ENCODE peak calls at places on chromosome 11, in six cellular contexts. One of them, this sample, is unnamed.

GRCh38 chr11:67309661-67310061 is 6.3 kb downstream of the SSH3 start:
- DNase-seq in GM12891: no peak
- DNase-seq in HepG2: no peak
- DNase-seq in K562: no peak
- DNase-seq in GM12878: no peak
- DNase-seq in H1: no peak
- DNase-seq in this sample: no peak

GRCh38 chr11:617912-618682 is 2.3 kb upstream of the IRF7 start:
- DNase-seq in GM12891: no peak
- DNase-seq in HepG2: no peak
- DNase-seq in K562: no peak
- DNase-seq in GM12878: no peak
- DNase-seq in H1: no peak
- DNase-seq in this sample: no peak

GRCh38 chr11:78351193-78351592 is 66.4 kb downstream of the GAB2 start:
- DNase-seq in GM12891: no peak
- DNase-seq in HepG2: no peak
- DNase-seq in K562: no peak
- DNase-seq in GM12878: no peak
- DNase-seq in H1: no peak
- DNase-seq in this sample: no peak

GRCh38 chr11:40393511-40393910 is 1065.9 kb downstream of the LRRC4C start:
- DNase-seq in GM12891: no peak
- DNase-seq in HepG2: no peak
- DNase-seq in K562: no peak
- DNase-seq in GM12878: no peak
- DNase-seq in H1: no peak
- DNase-seq in this sample: no peak

GRCh38 chr11:130671801-130672700 is 223.6 kb downstream of the ADAMTS15 start:
- DNase-seq in GM12891: no peak
- DNase-seq in HepG2: no peak
- DNase-seq in K562: no peak
- DNase-seq in GM12878: no peak
- DNase-seq in H1: no peak
- DNase-seq in this sample: no peak

GRCh38 chr11:69010964-69011623 is 2.0 kb downstream of the MRGPRF start:
- DNase-seq in GM12891: peak; percentile 70
- DNase-seq in HepG2: no peak
- DNase-seq in K562: peak; percentile 82
- DNase-seq in GM12878: no peak
- DNase-seq in H1: peak; percentile 38
- DNase-seq in this sample: no peak

GRCh38 chr11:73950869-73951710 is at the start of gene DNAJB13:
- DNase-seq in GM12891: peak; percentile 70
- DNase-seq in HepG2: peak; percentile 77
- DNase-seq in K562: peak; percentile 67
- DNase-seq in GM12878: peak; percentile 23
- DNase-seq in H1: no peak
- DNase-seq in this sample: peak; percentile 69

GRCh38 chr11:62122076-62122475 is 1.7 kb upstream of the INCENP start:
- DNase-seq in GM12891: no peak
- DNase-seq in HepG2: peak; percentile 25
- DNase-seq in K562: peak; percentile 42
- DNase-seq in GM12878: no peak
- DNase-seq in H1: no peak
- DNase-seq in this sample: no peak

GRCh38 chr11:2533642-2534115 is 88.9 kb downstream of the KCNQ1 start:
- DNase-seq in GM12891: peak; percentile 59
- DNase-seq in HepG2: peak; percentile 85
- DNase-seq in K562: peak; percentile 80
- DNase-seq in GM12878: no peak
- DNase-seq in H1: peak; percentile 77
- DNase-seq in this sample: no peak

GRCh38 chr11:10108901-10109665 is 184.9 kb downstream of the SBF2 start:
- DNase-seq in GM12891: no peak
- DNase-seq in HepG2: no peak
- DNase-seq in K562: no peak
- DNase-seq in GM12878: no peak
- DNase-seq in H1: no peak
- DNase-seq in this sample: no peak

GRCh38 chr11:130585545-130585944 is 137.1 kb downstream of the ADAMTS15 start:
- DNase-seq in GM12891: no peak
- DNase-seq in HepG2: no peak
- DNase-seq in K562: no peak
- DNase-seq in GM12878: no peak
- DNase-seq in H1: no peak
- DNase-seq in this sample: no peak

GRCh38 chr11:119323532-119324033 is 6.7 kb upstream of the MCAM start:
- DNase-seq in GM12891: no peak
- DNase-seq in HepG2: peak; percentile 46
- DNase-seq in K562: peak; percentile 86
- DNase-seq in GM12878: peak; percentile 37
- DNase-seq in H1: no peak
- DNase-seq in this sample: peak; percentile 31

GRCh38 chr11:70135142-70136132 is 57.3 kb downstream of the ANO1 start:
- DNase-seq in GM12891: no peak
- DNase-seq in HepG2: no peak
- DNase-seq in K562: no peak
- DNase-seq in GM12878: no peak
- DNase-seq in H1: no peak
- DNase-seq in this sample: no peak

GRCh38 chr11:32039149-32039548 is 51.7 kb upstream of the RCN1 start:
- DNase-seq in GM12891: no peak
- DNase-seq in HepG2: no peak
- DNase-seq in K562: no peak
- DNase-seq in GM12878: no peak
- DNase-seq in H1: no peak
- DNase-seq in this sample: no peak

GRCh38 chr11:100805509-100806199 is 118.6 kb downstream of the ARHGAP42 start:
- DNase-seq in GM12891: no peak
- DNase-seq in HepG2: no peak
- DNase-seq in K562: peak; percentile 13
- DNase-seq in GM12878: no peak
- DNase-seq in H1: no peak
- DNase-seq in this sample: no peak

GRCh38 chr11:110988731-110989130 is 256.8 kb upstream of the POU2AF2 start:
- DNase-seq in GM12891: no peak
- DNase-seq in HepG2: no peak
- DNase-seq in K562: no peak
- DNase-seq in GM12878: no peak
- DNase-seq in H1: no peak
- DNase-seq in this sample: no peak

GRCh38 chr11:12134239-12134590 is 23.8 kb downstream of the MICAL2 start:
- DNase-seq in GM12891: no peak
- DNase-seq in HepG2: no peak
- DNase-seq in K562: no peak
- DNase-seq in GM12878: no peak
- DNase-seq in H1: no peak
- DNase-seq in this sample: no peak

GRCh38 chr11:2795491-2795991 is 90.0 kb downstream of the CDKN1C start:
- DNase-seq in GM12891: no peak
- DNase-seq in HepG2: no peak
- DNase-seq in K562: no peak
- DNase-seq in GM12878: no peak
- DNase-seq in H1: no peak
- DNase-seq in this sample: no peak

GRCh38 chr11:79173615-79174014 is 267.2 kb downstream of the TENM4 start:
- DNase-seq in GM12891: no peak
- DNase-seq in HepG2: no peak
- DNase-seq in K562: no peak
- DNase-seq in GM12878: no peak
- DNase-seq in H1: no peak
- DNase-seq in this sample: no peak

GRCh38 chr11:108636222-108636621 is 28.6 kb upstream of the DDX10 start:
- DNase-seq in GM12891: no peak
- DNase-seq in HepG2: peak; percentile 29
- DNase-seq in K562: no peak
- DNase-seq in GM12878: no peak
- DNase-seq in H1: no peak
- DNase-seq in this sample: no peak

GRCh38 chr11:26837154-26837553 is 115.3 kb upstream of the SLC5A12 start:
- DNase-seq in GM12891: no peak
- DNase-seq in HepG2: no peak
- DNase-seq in K562: no peak
- DNase-seq in GM12878: no peak
- DNase-seq in H1: no peak
- DNase-seq in this sample: no peak

GRCh38 chr11:111944651-111945051 is 7.5 kb downstream of the DIXDC1 start:
- DNase-seq in GM12891: no peak
- DNase-seq in HepG2: no peak
- DNase-seq in K562: no peak
- DNase-seq in GM12878: no peak
- DNase-seq in H1: no peak
- DNase-seq in this sample: no peak

GRCh38 chr11:86610559-86611341 is 61.7 kb downstream of the ME3 start:
- DNase-seq in GM12891: no peak
- DNase-seq in HepG2: peak; percentile 16
- DNase-seq in K562: no peak
- DNase-seq in GM12878: no peak
- DNase-seq in H1: no peak
- DNase-seq in this sample: no peak

GRCh38 chr11:86606270-86606848 is 66.1 kb downstream of the ME3 start:
- DNase-seq in GM12891: no peak
- DNase-seq in HepG2: no peak
- DNase-seq in K562: no peak
- DNase-seq in GM12878: no peak
- DNase-seq in H1: no peak
- DNase-seq in this sample: no peak

GRCh38 chr11:86608251-86608799 is 64.1 kb downstream of the ME3 start:
- DNase-seq in GM12891: peak; percentile 14
- DNase-seq in HepG2: peak; percentile 60
- DNase-seq in K562: peak; percentile 62
- DNase-seq in GM12878: peak; percentile 21
- DNase-seq in H1: no peak
- DNase-seq in this sample: no peak

GRCh38 chr11:86606849-86607481 is 65.5 kb downstream of the ME3 start:
- DNase-seq in GM12891: no peak
- DNase-seq in HepG2: no peak
- DNase-seq in K562: no peak
- DNase-seq in GM12878: no peak
- DNase-seq in H1: no peak
- DNase-seq in this sample: no peak
- TF ChIP-seq POLR2AphosphoS5 in GM12891: no peak
- TF ChIP-seq POLR2AphosphoS5 in HepG2: no peak
- TF ChIP-seq POLR2AphosphoS5 in K562: no peak
- TF ChIP-seq POLR2AphosphoS5 in GM12878: no peak
- TF ChIP-seq POLR2AphosphoS5 in H1: no peak
- TF ChIP-seq POLR2AphosphoS5 in this sample: no peak

GRCh38 chr11:102452461-102453285 is at the start of gene TMEM123:
- DNase-seq in GM12891: peak; percentile 64
- DNase-seq in HepG2: peak; percentile 71
- DNase-seq in K562: peak; percentile 83
- DNase-seq in GM12878: no peak
- DNase-seq in H1: peak; percentile 33
- DNase-seq in this sample: peak; percentile 66
- TF ChIP-seq POLR2A in GM12891: peak; percentile 35
- TF ChIP-seq POLR2A in HepG2: peak; percentile 85
- TF ChIP-seq POLR2A in K562: peak; percentile 80
- TF ChIP-seq POLR2A in GM12878: peak; percentile 96
- TF ChIP-seq POLR2A in H1: no peak
- TF ChIP-seq POLR2A in this sample: peak; percentile 89

GRCh38 chr11:123611698-123612097 is 42.7 kb downstream of the SCN3B start:
- DNase-seq in GM12891: no peak
- DNase-seq in HepG2: no peak
- DNase-seq in K562: no peak
- DNase-seq in GM12878: no peak
- DNase-seq in H1: no peak
- DNase-seq in this sample: no peak

GRCh38 chr11:123622576-123622975 is 31.8 kb downstream of the SCN3B start:
- DNase-seq in GM12891: no peak
- DNase-seq in HepG2: no peak
- DNase-seq in K562: no peak
- DNase-seq in GM12878: no peak
- DNase-seq in H1: no peak
- DNase-seq in this sample: no peak

DNA sequence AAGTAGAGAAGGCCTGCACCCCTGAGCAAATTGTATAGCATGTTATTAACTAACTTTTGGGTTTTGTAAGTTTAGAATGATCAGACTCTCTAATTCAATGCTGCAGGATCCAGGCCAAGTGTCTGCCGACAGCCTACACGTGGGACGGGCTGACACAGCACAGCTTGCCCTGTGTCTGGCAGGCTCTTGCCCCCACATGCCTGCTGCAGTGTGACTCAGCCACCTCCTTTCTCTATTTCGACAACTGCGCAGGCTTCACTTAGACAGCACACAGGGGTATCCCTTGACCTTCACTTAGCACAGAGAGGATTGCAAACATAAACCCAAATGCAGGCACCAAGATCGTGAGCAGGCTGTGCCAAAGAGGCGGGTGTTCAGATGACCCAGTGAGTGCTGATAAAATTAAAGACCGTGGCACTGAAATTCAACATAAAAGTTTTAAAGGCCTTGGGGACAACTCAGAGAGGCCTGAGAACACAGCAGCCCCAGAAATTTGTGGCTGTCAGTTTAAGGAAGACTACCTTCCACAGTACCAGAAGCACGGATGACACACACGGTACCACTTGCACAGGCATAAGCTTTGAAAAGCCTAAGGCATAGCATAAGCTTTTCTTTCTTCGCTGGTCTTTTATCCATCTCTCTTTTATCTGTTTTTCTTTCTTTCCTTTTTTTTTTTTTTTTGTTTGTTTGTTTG is 37.8 kb downstream of the SCN3B start:
- DNase-seq in GM12891: no peak
- DNase-seq in HepG2: no peak
- DNase-seq in K562: no peak
- DNase-seq in GM12878: no peak
- DNase-seq in H1: no peak
- DNase-seq in this sample: no peak
- TF ChIP-seq TAF1 in GM12891: no peak
- TF ChIP-seq TAF1 in HepG2: no peak
- TF ChIP-seq TAF1 in K562: no peak
- TF ChIP-seq TAF1 in GM12878: no peak
- TF ChIP-seq TAF1 in H1: no peak
- TF ChIP-seq TAF1 in this sample: no peak

DNA sequence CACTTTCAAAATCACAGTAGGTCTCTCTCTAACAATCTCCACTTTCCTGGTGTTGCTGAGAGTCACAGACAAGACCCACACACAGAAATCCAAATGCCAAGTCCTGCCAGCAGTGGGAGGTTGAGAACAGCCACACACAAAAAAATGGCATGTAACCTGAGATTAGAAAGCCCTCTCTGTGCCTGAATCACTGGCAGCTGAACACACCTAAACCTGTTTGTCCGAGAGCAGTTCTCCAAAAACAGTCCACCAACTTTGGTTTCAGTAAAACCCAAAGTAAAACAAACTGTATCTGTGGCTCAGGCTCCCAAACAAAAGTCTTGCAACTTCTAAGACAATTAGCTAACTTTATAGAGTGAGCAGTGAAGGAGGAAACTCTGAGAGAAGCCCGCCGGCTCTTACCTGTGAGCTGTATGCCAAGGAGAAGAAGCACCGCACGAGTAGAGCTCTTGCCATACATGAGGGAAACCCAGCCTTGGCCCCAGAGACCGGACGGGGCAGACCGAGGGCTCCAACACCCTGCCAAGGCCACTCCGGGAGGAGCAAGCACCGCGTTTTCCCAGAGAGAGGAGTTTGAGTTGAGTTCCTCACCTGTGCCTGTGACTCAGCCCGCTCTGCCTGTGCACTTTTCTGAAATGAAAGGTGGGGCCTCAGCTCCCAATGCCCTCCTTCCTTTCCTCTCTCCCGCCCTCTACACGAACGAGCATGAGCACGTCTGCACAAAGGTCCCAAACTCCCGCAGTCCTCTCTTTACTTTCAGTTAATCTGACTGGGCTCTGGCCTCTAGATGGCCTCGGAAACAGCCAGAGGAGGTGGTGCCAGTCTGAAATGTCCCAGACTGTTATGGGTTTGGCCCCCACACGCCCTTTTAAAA is at the start of gene MPZL2:
- DNase-seq in GM12891: no peak
- DNase-seq in HepG2: peak; percentile 81
- DNase-seq in K562: no peak
- DNase-seq in GM12878: no peak
- DNase-seq in H1: no peak
- DNase-seq in this sample: no peak
- TF ChIP-seq POLR2AphosphoS5 in GM12891: no peak
- TF ChIP-seq POLR2AphosphoS5 in HepG2: peak; percentile 57
- TF ChIP-seq POLR2AphosphoS5 in K562: no peak
- TF ChIP-seq POLR2AphosphoS5 in GM12878: no peak
- TF ChIP-seq POLR2AphosphoS5 in H1: peak; percentile 37
- TF ChIP-seq POLR2AphosphoS5 in this sample: no peak

This sample was measured in GM12892.